ENCODE peak calls at places on chromosomes 4 and X, in ten cellular contexts. One of them, this sample, is unnamed.

GRCh38 chrX:38112566-38112965 is 106.2 kb downstream of the SYTL5 start:
- DNase-seq in psoas muscle: no peak
- DNase-seq in heart left ventricle: no peak
- DNase-seq in ovary: no peak
- DNase-seq in heart right ventricle: no peak
- DNase-seq in SK-N-SH: no peak
- DNase-seq in Peyer's patch: no peak
- DNase-seq in OCI-LY7: peak; percentile 5
- DNase-seq in T-helper 17 cell: no peak
- DNase-seq in AG04450: no peak
- DNase-seq in this sample: no peak

GRCh38 chr4:165476214-165477098 is 97.6 kb downstream of the CPE start:
- DNase-seq in psoas muscle: no peak
- DNase-seq in heart left ventricle: no peak
- DNase-seq in ovary: no peak
- DNase-seq in SK-N-SH: no peak
- DNase-seq in heart right ventricle: no peak
- DNase-seq in OCI-LY7: no peak
- DNase-seq in AG04450: no peak
- DNase-seq in Peyer's patch: no peak
- DNase-seq in T-helper 17 cell: no peak
- DNase-seq in this sample: no peak

GRCh38 chr4:5547651-5548249 is 160.6 kb downstream of the EVC2 start:
- DNase-seq in heart left ventricle: no peak
- DNase-seq in ovary: no peak
- DNase-seq in SK-N-SH: no peak
- DNase-seq in heart right ventricle: no peak
- DNase-seq in psoas muscle: no peak
- DNase-seq in OCI-LY7: no peak
- DNase-seq in T-helper 17 cell: no peak
- DNase-seq in Peyer's patch: no peak
- DNase-seq in AG04450: no peak
- DNase-seq in this sample: no peak

GRCh38 chrX:153769158-153769864 is 5.3 kb downstream of the PLXNB3 start:
- DNase-seq in heart right ventricle: peak; percentile 2
- DNase-seq in OCI-LY7: no peak
- DNase-seq in ovary: no peak
- DNase-seq in SK-N-SH: peak; percentile 12
- DNase-seq in T-helper 17 cell: no peak
- DNase-seq in AG04450: no peak
- DNase-seq in Peyer's patch: no peak
- DNase-seq in heart left ventricle: peak; percentile 16
- DNase-seq in psoas muscle: no peak
- DNase-seq in this sample: peak; percentile 11

GRCh38 chr4:10983274-10983673 is 298.7 kb upstream of the CLNK start:
- DNase-seq in ovary: no peak
- DNase-seq in T-helper 17 cell: no peak
- DNase-seq in psoas muscle: no peak
- DNase-seq in Peyer's patch: peak; percentile 65
- DNase-seq in SK-N-SH: no peak
- DNase-seq in heart right ventricle: no peak
- DNase-seq in AG04450: no peak
- DNase-seq in OCI-LY7: peak; percentile 3
- DNase-seq in heart left ventricle: no peak
- DNase-seq in this sample: no peak

GRCh38 chr4:80931645-80932215 is 98.8 kb upstream of the BMP3 start:
- DNase-seq in psoas muscle: no peak
- DNase-seq in ovary: no peak
- DNase-seq in T-helper 17 cell: no peak
- DNase-seq in Peyer's patch: no peak
- DNase-seq in SK-N-SH: no peak
- DNase-seq in AG04450: no peak
- DNase-seq in OCI-LY7: no peak
- DNase-seq in heart left ventricle: no peak
- DNase-seq in heart right ventricle: no peak
- DNase-seq in this sample: no peak

GRCh38 chrX:15973299-15973698 is 118.7 kb upstream of the AP1S2 start:
- DNase-seq in ovary: no peak
- DNase-seq in psoas muscle: no peak
- DNase-seq in T-helper 17 cell: no peak
- DNase-seq in heart right ventricle: no peak
- DNase-seq in Peyer's patch: peak; percentile 17
- DNase-seq in heart left ventricle: no peak
- DNase-seq in SK-N-SH: peak; percentile 12
- DNase-seq in AG04450: no peak
- DNase-seq in OCI-LY7: peak; percentile 56
- DNase-seq in this sample: no peak

GRCh38 chr4:105710678-105711077 is 2.1 kb downstream of the GSTCD start:
- DNase-seq in psoas muscle: no peak
- DNase-seq in heart right ventricle: no peak
- DNase-seq in AG04450: no peak
- DNase-seq in T-helper 17 cell: no peak
- DNase-seq in ovary: no peak
- DNase-seq in OCI-LY7: no peak
- DNase-seq in SK-N-SH: peak; percentile 38
- DNase-seq in Peyer's patch: no peak
- DNase-seq in heart left ventricle: no peak
- DNase-seq in this sample: no peak

GRCh38 chr4:76753814-76754213 is 144.1 kb downstream of the SOWAHB start:
- DNase-seq in OCI-LY7: no peak
- DNase-seq in heart right ventricle: no peak
- DNase-seq in SK-N-SH: no peak
- DNase-seq in AG04450: peak; percentile 93
- DNase-seq in T-helper 17 cell: no peak
- DNase-seq in psoas muscle: no peak
- DNase-seq in heart left ventricle: no peak
- DNase-seq in ovary: no peak
- DNase-seq in Peyer's patch: no peak
- DNase-seq in this sample: no peak

GRCh38 chrX:18428006-18428405 is 2.6 kb downstream of the CDKL5 start:
- DNase-seq in heart left ventricle: no peak
- DNase-seq in Peyer's patch: no peak
- DNase-seq in AG04450: no peak
- DNase-seq in T-helper 17 cell: no peak
- DNase-seq in ovary: no peak
- DNase-seq in psoas muscle: no peak
- DNase-seq in SK-N-SH: no peak
- DNase-seq in heart right ventricle: no peak
- DNase-seq in OCI-LY7: no peak
- DNase-seq in this sample: no peak

GRCh38 chr4:137519406-137519805 is 12.9 kb downstream of the PCDH18 start:
- DNase-seq in ovary: no peak
- DNase-seq in Peyer's patch: no peak
- DNase-seq in T-helper 17 cell: no peak
- DNase-seq in OCI-LY7: no peak
- DNase-seq in heart right ventricle: no peak
- DNase-seq in AG04450: peak; percentile 52
- DNase-seq in psoas muscle: no peak
- DNase-seq in heart left ventricle: no peak
- DNase-seq in SK-N-SH: no peak
- DNase-seq in this sample: no peak

GRCh38 chrX:47539860-47540259 is 21.1 kb upstream of the ARAF start:
- DNase-seq in ovary: no peak
- DNase-seq in AG04450: no peak
- DNase-seq in Peyer's patch: no peak
- DNase-seq in OCI-LY7: no peak
- DNase-seq in T-helper 17 cell: no peak
- DNase-seq in heart right ventricle: no peak
- DNase-seq in psoas muscle: no peak
- DNase-seq in heart left ventricle: no peak
- DNase-seq in SK-N-SH: no peak
- DNase-seq in this sample: no peak

GRCh38 chrX:42732506-42732905 is 45.5 kb downstream of the PPP1R2C start:
- DNase-seq in OCI-LY7: no peak
- DNase-seq in heart left ventricle: no peak
- DNase-seq in heart right ventricle: peak; percentile 14
- DNase-seq in ovary: no peak
- DNase-seq in Peyer's patch: no peak
- DNase-seq in AG04450: no peak
- DNase-seq in SK-N-SH: no peak
- DNase-seq in psoas muscle: peak; percentile 21
- DNase-seq in T-helper 17 cell: no peak
- DNase-seq in this sample: no peak

GRCh38 chr4:37431417-37431743 is 186.8 kb downstream of the NWD2 start:
- DNase-seq in ovary: no peak
- DNase-seq in heart right ventricle: no peak
- DNase-seq in SK-N-SH: no peak
- DNase-seq in psoas muscle: no peak
- DNase-seq in T-helper 17 cell: no peak
- DNase-seq in heart left ventricle: no peak
- DNase-seq in Peyer's patch: no peak
- DNase-seq in OCI-LY7: no peak
- DNase-seq in AG04450: no peak
- DNase-seq in this sample: no peak

GRCh38 chrX:105876658-105877057 is 54.3 kb downstream of the NRK start:
- DNase-seq in heart right ventricle: no peak
- DNase-seq in heart left ventricle: no peak
- DNase-seq in ovary: no peak
- DNase-seq in Peyer's patch: no peak
- DNase-seq in AG04450: no peak
- DNase-seq in SK-N-SH: no peak
- DNase-seq in psoas muscle: no peak
- DNase-seq in T-helper 17 cell: no peak
- DNase-seq in OCI-LY7: peak; percentile 3
- DNase-seq in this sample: no peak

GRCh38 chr4:22474636-22475310 is 41.1 kb downstream of the ADGRA3 start:
- DNase-seq in OCI-LY7: no peak
- DNase-seq in psoas muscle: no peak
- DNase-seq in SK-N-SH: no peak
- DNase-seq in AG04450: no peak
- DNase-seq in T-helper 17 cell: no peak
- DNase-seq in Peyer's patch: no peak
- DNase-seq in heart left ventricle: no peak
- DNase-seq in ovary: no peak
- DNase-seq in heart right ventricle: no peak
- DNase-seq in this sample: no peak

GRCh38 chr4:244471-244870 is 60.8 kb downstream of the ZNF732 start:
- DNase-seq in heart right ventricle: no peak
- DNase-seq in OCI-LY7: peak; percentile 78
- DNase-seq in SK-N-SH: no peak
- DNase-seq in T-helper 17 cell: peak; percentile 54
- DNase-seq in heart left ventricle: no peak
- DNase-seq in AG04450: no peak
- DNase-seq in ovary: no peak
- DNase-seq in psoas muscle: no peak
- DNase-seq in Peyer's patch: peak; percentile 51
- DNase-seq in this sample: peak; percentile 28
- H3K9me3 ChIP-seq in heart right ventricle: peaks cover 34% of the 10 kb centered on the region
- H3K9me3 ChIP-seq in OCI-LY7: peaks cover 27% of the 10 kb centered on the region
- H3K9me3 ChIP-seq in SK-N-SH: peaks cover 20% of the 10 kb centered on the region
- H3K9me3 ChIP-seq in T-helper 17 cell: no peaks in the 10 kb centered on the region
- H3K9me3 ChIP-seq in heart left ventricle: peaks cover 29% of the 10 kb centered on the region
- H3K9me3 ChIP-seq in AG04450: peaks cover 34% of the 10 kb centered on the region
- H3K9me3 ChIP-seq in ovary: peaks cover 8% of the 10 kb centered on the region
- H3K9me3 ChIP-seq in psoas muscle: peaks cover 21% of the 10 kb centered on the region
- H3K9me3 ChIP-seq in Peyer's patch: no peaks in the 10 kb centered on the region
- H3K9me3 ChIP-seq in this sample: peaks cover 28% of the 10 kb centered on the region

DNA sequence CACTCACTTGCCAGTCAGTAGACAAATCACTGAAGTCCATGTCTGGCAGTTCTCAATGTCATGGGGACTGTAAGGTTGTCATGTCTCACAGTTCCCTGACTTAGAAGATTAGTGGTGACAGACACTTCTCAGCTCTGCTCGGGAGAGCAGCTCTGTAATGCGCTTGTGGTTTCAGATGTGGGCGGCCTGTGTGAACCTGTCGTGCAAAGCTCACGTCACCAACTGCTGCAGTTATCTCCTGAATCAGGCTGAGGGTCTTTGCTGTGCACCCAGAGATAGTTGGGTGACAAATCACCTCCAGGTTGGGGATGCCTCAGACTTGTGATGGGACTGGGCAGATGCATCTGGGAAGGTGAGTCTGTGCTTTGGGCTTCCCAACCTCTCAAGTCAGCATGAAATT is at the start of gene IL9R:
- DNase-seq in OCI-LY7: no peak
- DNase-seq in Peyer's patch: no peak
- DNase-seq in heart left ventricle: no peak
- DNase-seq in heart right ventricle: no peak
- DNase-seq in SK-N-SH: no peak
- DNase-seq in psoas muscle: no peak
- DNase-seq in AG04450: no peak
- DNase-seq in ovary: no peak
- DNase-seq in T-helper 17 cell: no peak
- DNase-seq in this sample: no peak
- H3K9me3 ChIP-seq in OCI-LY7: no peaks in the 10 kb centered on the region
- H3K9me3 ChIP-seq in Peyer's patch: no peaks in the 10 kb centered on the region
- H3K9me3 ChIP-seq in heart left ventricle: no peaks in the 10 kb centered on the region
- H3K9me3 ChIP-seq in heart right ventricle: no peaks in the 10 kb centered on the region
- H3K9me3 ChIP-seq in SK-N-SH: no peaks in the 10 kb centered on the region
- H3K9me3 ChIP-seq in psoas muscle: no peaks in the 10 kb centered on the region
- H3K9me3 ChIP-seq in AG04450: peaks cover 41% of the 10 kb centered on the region
- H3K9me3 ChIP-seq in ovary: no peaks in the 10 kb centered on the region
- H3K9me3 ChIP-seq in T-helper 17 cell: no peaks in the 10 kb centered on the region
- H3K9me3 ChIP-seq in this sample: no peaks in the 10 kb centered on the region

DNA sequence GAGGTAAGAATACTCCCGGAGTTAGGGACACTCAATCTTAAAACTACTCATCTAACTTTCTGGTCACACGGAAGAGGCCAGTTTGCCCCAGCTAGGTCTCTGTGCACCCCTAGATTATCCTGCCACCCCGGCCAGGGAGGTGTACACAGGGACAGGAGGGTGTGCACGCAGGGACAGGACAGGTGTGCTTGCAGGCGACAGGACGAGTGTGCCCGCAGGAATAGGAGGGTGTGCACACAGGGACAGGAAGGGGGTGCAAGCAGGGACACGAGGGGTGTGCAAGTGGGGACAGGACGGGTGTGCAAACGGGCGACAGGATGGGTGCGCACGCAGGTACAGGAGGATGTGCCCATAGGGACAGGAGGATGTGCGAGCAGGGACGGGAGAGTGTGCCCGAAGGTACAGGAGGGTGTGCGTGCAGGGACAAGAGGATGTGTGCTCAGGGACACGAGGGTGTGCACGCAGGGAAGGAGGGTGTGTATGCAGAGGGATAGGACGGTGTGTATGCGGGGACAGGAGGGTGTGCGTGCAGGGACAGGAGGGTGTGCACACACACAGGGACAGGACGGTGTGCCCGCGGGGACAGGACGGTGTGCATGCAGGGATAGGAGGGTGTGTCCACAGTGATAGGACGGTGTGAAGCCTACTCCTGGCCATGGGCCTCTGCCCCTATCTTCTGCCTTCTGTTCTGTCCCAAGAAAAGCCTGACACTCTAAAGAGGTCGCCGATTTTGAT is 4.1 kb downstream of the TMEM271 start:
- DNase-seq in T-helper 17 cell: no peak
- DNase-seq in heart left ventricle: no peak
- DNase-seq in heart right ventricle: no peak
- DNase-seq in psoas muscle: no peak
- DNase-seq in SK-N-SH: no peak
- DNase-seq in Peyer's patch: no peak
- DNase-seq in OCI-LY7: no peak
- DNase-seq in ovary: no peak
- DNase-seq in AG04450: no peak
- DNase-seq in this sample: no peak
- H3K9me3 ChIP-seq in T-helper 17 cell: no peaks in the 10 kb centered on the region
- H3K9me3 ChIP-seq in heart left ventricle: no peaks in the 10 kb centered on the region
- H3K9me3 ChIP-seq in heart right ventricle: no peaks in the 10 kb centered on the region
- H3K9me3 ChIP-seq in psoas muscle: no peaks in the 10 kb centered on the region
- H3K9me3 ChIP-seq in SK-N-SH: no peaks in the 10 kb centered on the region
- H3K9me3 ChIP-seq in Peyer's patch: peaks cover 4% of the 10 kb centered on the region
- H3K9me3 ChIP-seq in OCI-LY7: no peaks in the 10 kb centered on the region
- H3K9me3 ChIP-seq in ovary: peaks cover 3% of the 10 kb centered on the region
- H3K9me3 ChIP-seq in AG04450: no peaks in the 10 kb centered on the region
- H3K9me3 ChIP-seq in this sample: no peaks in the 10 kb centered on the region

GRCh38 chr4:40340034-40340433 is 4.9 kb downstream of the CHRNA9 start:
- DNase-seq in SK-N-SH: no peak
- DNase-seq in AG04450: no peak
- DNase-seq in Peyer's patch: no peak
- DNase-seq in heart left ventricle: no peak
- DNase-seq in ovary: no peak
- DNase-seq in OCI-LY7: no peak
- DNase-seq in heart right ventricle: no peak
- DNase-seq in T-helper 17 cell: no peak
- DNase-seq in psoas muscle: no peak
- DNase-seq in this sample: no peak
- H3K9me3 ChIP-seq in SK-N-SH: no peaks in the 10 kb centered on the region
- H3K9me3 ChIP-seq in AG04450: no peaks in the 10 kb centered on the region
- H3K9me3 ChIP-seq in Peyer's patch: no peaks in the 10 kb centered on the region
- H3K9me3 ChIP-seq in heart left ventricle: no peaks in the 10 kb centered on the region
- H3K9me3 ChIP-seq in ovary: no peaks in the 10 kb centered on the region
- H3K9me3 ChIP-seq in OCI-LY7: no peaks in the 10 kb centered on the region
- H3K9me3 ChIP-seq in heart right ventricle: no peaks in the 10 kb centered on the region
- H3K9me3 ChIP-seq in T-helper 17 cell: no peaks in the 10 kb centered on the region
- H3K9me3 ChIP-seq in psoas muscle: no peaks in the 10 kb centered on the region
- H3K9me3 ChIP-seq in this sample: no peaks in the 10 kb centered on the region